ENCODE peak calls at places on chromosomes 6 and 20, in five cellular contexts. One of them, this sample, is unnamed.

GRCh38 chr20:6074145-6074561 is 20.3 kb upstream of the LRRN4 start:
- DNase-seq in fibroblast of mammary gland: peak; percentile 7
- DNase-seq in A549: peak; percentile 57
- DNase-seq in aorta: no peak
- DNase-seq in activated CD4-positive, CD25-positive, alpha-beta regulatory T cell: no peak
- DNase-seq in this sample: no peak

GRCh38 chr20:38645980-38646858 is 44.6 kb downstream of the ARHGAP40 start:
- DNase-seq in fibroblast of mammary gland: peak; percentile 61
- DNase-seq in A549: peak; percentile 71
- DNase-seq in aorta: peak; percentile 81
- DNase-seq in activated CD4-positive, CD25-positive, alpha-beta regulatory T cell: peak; percentile 82
- DNase-seq in this sample: peak; percentile 88

GRCh38 chr20:52303281-52303950 is 111.8 kb upstream of the ZFP64 start:
- DNase-seq in fibroblast of mammary gland: no peak
- DNase-seq in A549: no peak
- DNase-seq in aorta: no peak
- DNase-seq in activated CD4-positive, CD25-positive, alpha-beta regulatory T cell: no peak
- DNase-seq in this sample: no peak

GRCh38 chr6:91317984-91318383 is 731.1 kb upstream of the MAP3K7 start:
- DNase-seq in fibroblast of mammary gland: no peak
- DNase-seq in A549: no peak
- DNase-seq in aorta: no peak
- DNase-seq in activated CD4-positive, CD25-positive, alpha-beta regulatory T cell: no peak
- DNase-seq in this sample: no peak

GRCh38 chr6:166351715-166352285 is 9.5 kb upstream of the SFT2D1 start:
- DNase-seq in fibroblast of mammary gland: no peak
- DNase-seq in A549: no peak
- DNase-seq in aorta: no peak
- DNase-seq in activated CD4-positive, CD25-positive, alpha-beta regulatory T cell: no peak
- DNase-seq in this sample: no peak

GRCh38 chr20:44918342-44918741 is 8.5 kb downstream of the PABPC1L start:
- DNase-seq in fibroblast of mammary gland: no peak
- DNase-seq in A549: no peak
- DNase-seq in aorta: no peak
- DNase-seq in activated CD4-positive, CD25-positive, alpha-beta regulatory T cell: no peak
- DNase-seq in this sample: no peak

GRCh38 chr20:50304883-50305635 is 114.4 kb downstream of the CEBPB start:
- DNase-seq in fibroblast of mammary gland: peak; percentile 100
- DNase-seq in A549: no peak
- DNase-seq in aorta: peak; percentile 89
- DNase-seq in activated CD4-positive, CD25-positive, alpha-beta regulatory T cell: no peak
- DNase-seq in this sample: peak; percentile 70

GRCh38 chr6:34383171-34383631 is 9.3 kb downstream of the NUDT3 start:
- DNase-seq in fibroblast of mammary gland: peak; percentile 81
- DNase-seq in A549: no peak
- DNase-seq in aorta: no peak
- DNase-seq in activated CD4-positive, CD25-positive, alpha-beta regulatory T cell: no peak
- DNase-seq in this sample: no peak

GRCh38 chr6:121848523-121849255 is 413.2 kb downstream of the GJA1 start:
- DNase-seq in fibroblast of mammary gland: no peak
- DNase-seq in A549: no peak
- DNase-seq in aorta: no peak
- DNase-seq in activated CD4-positive, CD25-positive, alpha-beta regulatory T cell: no peak
- DNase-seq in this sample: no peak

GRCh38 chr6:32669893-32670292 is 3.4 kb upstream of the HLA-DQB1 start:
- DNase-seq in fibroblast of mammary gland: no peak
- DNase-seq in A549: no peak
- DNase-seq in aorta: no peak
- DNase-seq in activated CD4-positive, CD25-positive, alpha-beta regulatory T cell: no peak
- DNase-seq in this sample: no peak

GRCh38 chr20:1391640-1392442 is 1.0 kb downstream of the FKBP1A start:
- DNase-seq in fibroblast of mammary gland: peak; percentile 76
- DNase-seq in A549: no peak
- DNase-seq in aorta: peak; percentile 55
- DNase-seq in activated CD4-positive, CD25-positive, alpha-beta regulatory T cell: no peak
- DNase-seq in this sample: no peak

GRCh38 chr20:44967207-44967807 is 995 bp downstream of the STK4 start:
- DNase-seq in fibroblast of mammary gland: peak; percentile 35
- DNase-seq in A549: no peak
- DNase-seq in aorta: no peak
- DNase-seq in activated CD4-positive, CD25-positive, alpha-beta regulatory T cell: no peak
- DNase-seq in this sample: peak; percentile 48

GRCh38 chr6:8335896-8336295 is 99.4 kb downstream of the SLC35B3 start:
- DNase-seq in fibroblast of mammary gland: no peak
- DNase-seq in A549: no peak
- DNase-seq in aorta: no peak
- DNase-seq in activated CD4-positive, CD25-positive, alpha-beta regulatory T cell: no peak
- DNase-seq in this sample: no peak

GRCh38 chr20:24718696-24719095 is 230.4 kb upstream of the CST7 start:
- DNase-seq in fibroblast of mammary gland: no peak
- DNase-seq in A549: no peak
- DNase-seq in aorta: no peak
- DNase-seq in activated CD4-positive, CD25-positive, alpha-beta regulatory T cell: no peak
- DNase-seq in this sample: no peak

GRCh38 chr20:56515657-56516381 is 8.7 kb upstream of the FAM209A start:
- DNase-seq in fibroblast of mammary gland: peak; percentile 33
- DNase-seq in A549: no peak
- DNase-seq in aorta: no peak
- DNase-seq in activated CD4-positive, CD25-positive, alpha-beta regulatory T cell: no peak
- DNase-seq in this sample: no peak

GRCh38 chr6:136782021-136782770 is 10.1 kb downstream of the MAP3K5 start:
- DNase-seq in fibroblast of mammary gland: peak; percentile 53
- DNase-seq in A549: no peak
- DNase-seq in aorta: no peak
- DNase-seq in activated CD4-positive, CD25-positive, alpha-beta regulatory T cell: no peak
- DNase-seq in this sample: no peak

GRCh38 chr20:19964289-19965263 is 52.6 kb upstream of the NAA20 start:
- DNase-seq in fibroblast of mammary gland: peak; percentile 97
- DNase-seq in A549: peak; percentile 80
- DNase-seq in aorta: peak; percentile 70
- DNase-seq in activated CD4-positive, CD25-positive, alpha-beta regulatory T cell: no peak
- DNase-seq in this sample: no peak

GRCh38 chr6:141976994-141977393 is 155.7 kb upstream of the GJE1 start:
- DNase-seq in fibroblast of mammary gland: no peak
- DNase-seq in A549: no peak
- DNase-seq in aorta: no peak
- DNase-seq in activated CD4-positive, CD25-positive, alpha-beta regulatory T cell: no peak
- DNase-seq in this sample: no peak

GRCh38 chr6:18528084-18528743 is 141.1 kb downstream of the RNF144B start:
- DNase-seq in fibroblast of mammary gland: peak; percentile 24
- DNase-seq in A549: no peak
- DNase-seq in aorta: no peak
- DNase-seq in activated CD4-positive, CD25-positive, alpha-beta regulatory T cell: no peak
- DNase-seq in this sample: no peak

GRCh38 chr6:53492860-53493634 is 51.9 kb downstream of the GCLC start:
- DNase-seq in fibroblast of mammary gland: peak; percentile 72
- DNase-seq in A549: peak; percentile 74
- DNase-seq in aorta: no peak
- DNase-seq in activated CD4-positive, CD25-positive, alpha-beta regulatory T cell: peak; percentile 5
- DNase-seq in this sample: no peak

GRCh38 chr20:5660346-5660745 is 89.9 kb upstream of the SHLD1 start:
- DNase-seq in fibroblast of mammary gland: no peak
- DNase-seq in A549: no peak
- DNase-seq in aorta: no peak
- DNase-seq in activated CD4-positive, CD25-positive, alpha-beta regulatory T cell: no peak
- DNase-seq in this sample: no peak

GRCh38 chr20:25408170-25408547 is 686 bp downstream of the GINS1 start:
- DNase-seq in fibroblast of mammary gland: no peak
- DNase-seq in A549: no peak
- DNase-seq in aorta: no peak
- DNase-seq in activated CD4-positive, CD25-positive, alpha-beta regulatory T cell: no peak
- DNase-seq in this sample: no peak

GRCh38 chr6:108914235-108915022 is 66.2 kb downstream of the ARMC2 start:
- DNase-seq in fibroblast of mammary gland: peak; percentile 10
- DNase-seq in A549: peak; percentile 23
- DNase-seq in aorta: no peak
- DNase-seq in activated CD4-positive, CD25-positive, alpha-beta regulatory T cell: no peak
- DNase-seq in this sample: no peak

GRCh38 chr20:56690531-56691175 is 61.5 kb downstream of the TFAP2C start:
- DNase-seq in fibroblast of mammary gland: no peak
- DNase-seq in A549: no peak
- DNase-seq in aorta: no peak
- DNase-seq in activated CD4-positive, CD25-positive, alpha-beta regulatory T cell: no peak
- DNase-seq in this sample: peak; percentile 42

This sample was measured in mucosa of descending colon.